ENCODE peak calls at places on chromosomes 5 and 9, in six cellular contexts. One of them, this sample, is unnamed. For H3K4me1 and H3K36me3, the result is how much of the 10 kb centered on the place peaks cover.

GRCh38 chr5:31638286-31638685 is 645 bp upstream of the PDZD2 start:
- DNase-seq in fibroblast of lung: no peak
- DNase-seq in effector memory CD4-positive, alpha-beta T cell: no peak
- DNase-seq in Panc1: no peak
- DNase-seq in psoas muscle: peak
- DNase-seq in pancreas: no peak
- DNase-seq in this sample: no peak

GRCh38 chr5:95107138-95107537 is 177.8 kb downstream of the MCTP1 start:
- DNase-seq in fibroblast of lung: no peak
- DNase-seq in effector memory CD4-positive, alpha-beta T cell: no peak
- DNase-seq in Panc1: no peak
- DNase-seq in psoas muscle: no peak
- DNase-seq in pancreas: no peak
- DNase-seq in this sample: no peak

GRCh38 chr5:181142054-181142453 is 5.3 kb upstream of the OR2V2 start:
- DNase-seq in fibroblast of lung: no peak
- DNase-seq in effector memory CD4-positive, alpha-beta T cell: no peak
- DNase-seq in Panc1: no peak
- DNase-seq in psoas muscle: no peak
- DNase-seq in pancreas: no peak
- DNase-seq in this sample: no peak

GRCh38 chr5:40428129-40428528 is 251.6 kb upstream of the PTGER4 start:
- DNase-seq in fibroblast of lung: peak
- DNase-seq in effector memory CD4-positive, alpha-beta T cell: no peak
- DNase-seq in Panc1: no peak
- DNase-seq in psoas muscle: peak
- DNase-seq in pancreas: no peak
- DNase-seq in this sample: no peak

GRCh38 chr9:133356391-133357091 is at the start of the genes SURF1 and SURF2:
- DNase-seq in fibroblast of lung: peak
- DNase-seq in effector memory CD4-positive, alpha-beta T cell: peak
- DNase-seq in Panc1: no peak
- DNase-seq in psoas muscle: peak
- DNase-seq in pancreas: peak
- DNase-seq in this sample: peak

GRCh38 chr5:180790020-180790419 is 12.6 kb downstream of the MGAT1 start:
- DNase-seq in fibroblast of lung: no peak
- DNase-seq in effector memory CD4-positive, alpha-beta T cell: no peak
- DNase-seq in Panc1: no peak
- DNase-seq in psoas muscle: no peak
- DNase-seq in pancreas: no peak
- DNase-seq in this sample: no peak

GRCh38 chr9:2053883-2054845 is 39.0 kb downstream of the SMARCA2 start:
- DNase-seq in fibroblast of lung: peak
- DNase-seq in effector memory CD4-positive, alpha-beta T cell: peak
- DNase-seq in Panc1: no peak
- DNase-seq in psoas muscle: no peak
- DNase-seq in pancreas: no peak
- DNase-seq in this sample: no peak

GRCh38 chr5:102958481-102959011 is 161.4 kb downstream of the GIN1 start:
- DNase-seq in fibroblast of lung: peak
- DNase-seq in effector memory CD4-positive, alpha-beta T cell: no peak
- DNase-seq in Panc1: peak
- DNase-seq in psoas muscle: no peak
- DNase-seq in pancreas: no peak
- DNase-seq in this sample: no peak

GRCh38 chr5:88863523-88863922 is 19.5 kb downstream of the MEF2C start:
- DNase-seq in fibroblast of lung: no peak
- DNase-seq in effector memory CD4-positive, alpha-beta T cell: no peak
- DNase-seq in Panc1: no peak
- DNase-seq in psoas muscle: no peak
- DNase-seq in pancreas: no peak
- DNase-seq in this sample: no peak

GRCh38 chr9:91571036-91571435 is 147.4 kb upstream of the NFIL3 start:
- DNase-seq in fibroblast of lung: peak
- DNase-seq in effector memory CD4-positive, alpha-beta T cell: no peak
- DNase-seq in Panc1: no peak
- DNase-seq in psoas muscle: no peak
- DNase-seq in pancreas: no peak
- DNase-seq in this sample: no peak

GRCh38 chr5:150442699-150443080 is 6.8 kb downstream of the RPS14 start:
- DNase-seq in fibroblast of lung: no peak
- DNase-seq in effector memory CD4-positive, alpha-beta T cell: no peak
- DNase-seq in Panc1: no peak
- DNase-seq in psoas muscle: no peak
- DNase-seq in pancreas: no peak
- DNase-seq in this sample: no peak
- H3K4me1 ChIP-seq in fibroblast of lung: under half
- H3K4me1 ChIP-seq in effector memory CD4-positive, alpha-beta T cell: under half
- H3K4me1 ChIP-seq in Panc1: under half
- H3K4me1 ChIP-seq in psoas muscle: under half
- H3K4me1 ChIP-seq in pancreas: under half
- H3K4me1 ChIP-seq in this sample: under half

GRCh38 chr5:108094808-108095207 is 287.1 kb downstream of the FBXL17 start:
- DNase-seq in fibroblast of lung: no peak
- DNase-seq in effector memory CD4-positive, alpha-beta T cell: no peak
- DNase-seq in Panc1: no peak
- DNase-seq in psoas muscle: no peak
- DNase-seq in pancreas: no peak
- DNase-seq in this sample: no peak

DNA sequence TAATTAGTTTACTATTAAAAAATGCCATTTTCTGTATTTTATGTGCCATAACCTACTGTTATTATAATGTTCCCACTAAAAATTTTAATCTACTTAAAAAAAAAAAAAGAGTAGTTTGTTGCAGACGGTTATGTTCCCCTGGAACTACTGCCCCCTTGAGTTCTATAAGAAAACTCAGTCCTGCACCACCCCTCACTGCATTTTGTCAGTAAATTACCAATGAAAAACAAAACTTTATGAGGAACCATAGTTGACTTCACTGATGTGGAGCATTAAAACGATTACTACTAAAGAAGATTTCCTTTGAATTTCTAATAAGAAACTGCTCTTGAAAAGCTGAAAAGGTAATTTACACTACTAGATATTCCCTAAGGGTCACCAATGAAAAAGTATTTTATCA is 288.7 kb downstream of the FBXL17 start:
- DNase-seq in fibroblast of lung: peak
- DNase-seq in effector memory CD4-positive, alpha-beta T cell: no peak
- DNase-seq in Panc1: no peak
- DNase-seq in psoas muscle: no peak
- DNase-seq in pancreas: no peak
- DNase-seq in this sample: no peak
- H3K36me3 ChIP-seq in fibroblast of lung: under half
- H3K36me3 ChIP-seq in effector memory CD4-positive, alpha-beta T cell: under half
- H3K36me3 ChIP-seq in Panc1: under half
- H3K36me3 ChIP-seq in psoas muscle: under half
- H3K36me3 ChIP-seq in pancreas: under half
- H3K36me3 ChIP-seq in this sample: under half

GRCh38 chr9:121371495-121371911 is 1.5 kb upstream of the STOM start:
- DNase-seq in fibroblast of lung: no peak
- DNase-seq in effector memory CD4-positive, alpha-beta T cell: no peak
- DNase-seq in Panc1: no peak
- DNase-seq in psoas muscle: no peak
- DNase-seq in pancreas: no peak
- DNase-seq in this sample: no peak
- H3K4me1 ChIP-seq in fibroblast of lung: under half
- H3K4me1 ChIP-seq in effector memory CD4-positive, alpha-beta T cell: under half
- H3K4me1 ChIP-seq in Panc1: under half
- H3K4me1 ChIP-seq in psoas muscle: under half
- H3K4me1 ChIP-seq in pancreas: under half
- H3K4me1 ChIP-seq in this sample: under half

DNA sequence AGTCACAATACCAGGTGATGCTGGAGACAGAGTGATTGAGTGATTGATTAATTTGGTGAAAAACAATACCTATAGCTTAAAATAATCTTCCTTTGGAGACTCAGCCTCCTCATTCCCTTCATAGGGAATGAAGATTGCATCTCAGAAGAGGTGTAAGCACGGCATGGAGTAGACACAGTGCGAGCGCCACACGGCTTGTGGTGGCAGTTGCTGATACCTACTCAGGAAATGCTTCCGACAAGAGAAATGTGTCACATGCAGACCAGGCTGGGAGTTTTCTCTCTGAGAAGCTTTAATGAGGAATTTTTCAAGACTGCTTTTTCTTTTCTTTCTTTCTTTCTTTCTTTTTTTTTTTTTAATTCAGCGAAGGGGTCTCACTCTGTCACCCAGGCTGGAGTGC is 211.8 kb upstream of the OTULINL start:
- DNase-seq in fibroblast of lung: no peak
- DNase-seq in effector memory CD4-positive, alpha-beta T cell: no peak
- DNase-seq in Panc1: no peak
- DNase-seq in psoas muscle: no peak
- DNase-seq in pancreas: no peak
- DNase-seq in this sample: no peak
- H3K36me3 ChIP-seq in fibroblast of lung: under half
- H3K36me3 ChIP-seq in effector memory CD4-positive, alpha-beta T cell: under half
- H3K36me3 ChIP-seq in Panc1: half or more
- H3K36me3 ChIP-seq in psoas muscle: half or more
- H3K36me3 ChIP-seq in pancreas: under half
- H3K36me3 ChIP-seq in this sample: under half

GRCh38 chr9:129339539-129340157 is 161.6 kb upstream of the IER5L start:
- DNase-seq in fibroblast of lung: no peak
- DNase-seq in effector memory CD4-positive, alpha-beta T cell: no peak
- DNase-seq in Panc1: no peak
- DNase-seq in psoas muscle: no peak
- DNase-seq in pancreas: no peak
- DNase-seq in this sample: no peak
- H3K4me1 ChIP-seq in fibroblast of lung: under half
- H3K4me1 ChIP-seq in effector memory CD4-positive, alpha-beta T cell: under half
- H3K4me1 ChIP-seq in Panc1: under half
- H3K4me1 ChIP-seq in psoas muscle: under half
- H3K4me1 ChIP-seq in pancreas: under half
- H3K4me1 ChIP-seq in this sample: under half

GRCh38 chr9:13020141-13020540 is 245.3 kb downstream of the LURAP1L start:
- DNase-seq in fibroblast of lung: no peak
- DNase-seq in effector memory CD4-positive, alpha-beta T cell: no peak
- DNase-seq in Panc1: no peak
- DNase-seq in psoas muscle: no peak
- DNase-seq in pancreas: no peak
- DNase-seq in this sample: no peak

GRCh38 chr9:13013976-13014375 is 239.2 kb downstream of the LURAP1L start:
- DNase-seq in fibroblast of lung: peak
- DNase-seq in effector memory CD4-positive, alpha-beta T cell: no peak
- DNase-seq in Panc1: no peak
- DNase-seq in psoas muscle: no peak
- DNase-seq in pancreas: no peak
- DNase-seq in this sample: no peak

GRCh38 chr9:13014484-13014883 is 239.7 kb downstream of the LURAP1L start:
- DNase-seq in fibroblast of lung: peak
- DNase-seq in effector memory CD4-positive, alpha-beta T cell: no peak
- DNase-seq in Panc1: no peak
- DNase-seq in psoas muscle: no peak
- DNase-seq in pancreas: no peak
- DNase-seq in this sample: no peak
- H3K36me3 ChIP-seq in fibroblast of lung: under half
- H3K36me3 ChIP-seq in effector memory CD4-positive, alpha-beta T cell: under half
- H3K36me3 ChIP-seq in Panc1: under half
- H3K36me3 ChIP-seq in psoas muscle: under half
- H3K36me3 ChIP-seq in pancreas: under half
- H3K36me3 ChIP-seq in this sample: under half

GRCh38 chr5:67045816-67046740 is 150.5 kb downstream of the CD180 start:
- DNase-seq in fibroblast of lung: peak
- DNase-seq in effector memory CD4-positive, alpha-beta T cell: no peak
- DNase-seq in Panc1: no peak
- DNase-seq in psoas muscle: no peak
- DNase-seq in pancreas: no peak
- DNase-seq in this sample: no peak

GRCh38 chr5:67047616-67048015 is 149.0 kb downstream of the CD180 start:
- DNase-seq in fibroblast of lung: no peak
- DNase-seq in effector memory CD4-positive, alpha-beta T cell: no peak
- DNase-seq in Panc1: no peak
- DNase-seq in psoas muscle: no peak
- DNase-seq in pancreas: no peak
- DNase-seq in this sample: no peak

GRCh38 chr5:67042586-67043133 is 153.9 kb downstream of the CD180 start:
- DNase-seq in fibroblast of lung: no peak
- DNase-seq in effector memory CD4-positive, alpha-beta T cell: no peak
- DNase-seq in Panc1: no peak
- DNase-seq in psoas muscle: no peak
- DNase-seq in pancreas: no peak
- DNase-seq in this sample: no peak

GRCh38 chr5:67047180-67047579 is 149.4 kb downstream of the CD180 start:
- DNase-seq in fibroblast of lung: no peak
- DNase-seq in effector memory CD4-positive, alpha-beta T cell: no peak
- DNase-seq in Panc1: no peak
- DNase-seq in psoas muscle: peak
- DNase-seq in pancreas: no peak
- DNase-seq in this sample: peak

DNA sequence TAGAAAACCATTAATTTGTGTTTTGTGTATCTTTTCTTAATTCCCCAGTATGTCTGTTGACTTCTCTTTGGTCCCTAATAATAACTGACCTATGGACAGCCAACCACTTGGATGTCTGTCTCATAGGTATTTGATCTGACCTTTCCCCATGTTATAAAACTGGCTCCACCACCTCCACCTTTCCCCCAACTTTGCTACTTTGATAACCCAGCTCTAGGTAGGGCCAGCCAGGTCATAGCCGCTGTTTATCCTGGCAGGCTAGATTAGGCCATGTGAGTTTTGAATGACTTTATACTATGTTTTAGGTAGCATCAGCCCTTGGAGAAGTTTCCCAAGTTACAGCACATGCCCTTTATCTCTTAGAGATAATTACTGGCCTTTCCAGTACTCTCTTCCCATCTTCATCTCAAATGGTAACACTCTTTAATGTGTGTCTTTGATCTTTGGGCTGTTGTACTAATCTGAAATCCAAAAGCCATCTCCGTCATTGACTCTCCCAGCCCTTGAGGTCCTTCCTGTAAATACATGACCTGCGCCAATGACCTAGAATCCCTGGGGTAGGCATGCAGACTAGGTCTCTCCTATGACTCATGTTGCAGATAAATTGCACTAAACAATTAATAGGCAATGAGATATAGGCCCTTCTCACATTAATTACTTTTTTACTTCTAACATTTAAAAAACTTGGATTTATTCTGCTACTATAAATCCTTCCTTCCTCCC is 152.6 kb downstream of the CD180 start:
- DNase-seq in fibroblast of lung: no peak
- DNase-seq in effector memory CD4-positive, alpha-beta T cell: no peak
- DNase-seq in Panc1: no peak
- DNase-seq in psoas muscle: no peak
- DNase-seq in pancreas: no peak
- DNase-seq in this sample: no peak
- H3K4me1 ChIP-seq in fibroblast of lung: under half
- H3K4me1 ChIP-seq in effector memory CD4-positive, alpha-beta T cell: under half
- H3K4me1 ChIP-seq in Panc1: under half
- H3K4me1 ChIP-seq in psoas muscle: under half
- H3K4me1 ChIP-seq in pancreas: under half
- H3K4me1 ChIP-seq in this sample: under half

This sample was measured in mucosa of descending colon.